ENCODE peak calls at places on chromosomes 2 and 18, in eight cellular contexts. One of them, this sample, is unnamed.

GRCh38 chr18:48073231-48073930 is 142.9 kb upstream of the SMAD2 start:
- DNase-seq in sigmoid colon: no peak
- DNase-seq in Panc1: no peak
- DNase-seq in spleen: peak
- DNase-seq in H1: no peak
- DNase-seq in SK-N-MC: no peak
- DNase-seq in GM23338: no peak
- DNase-seq in prostate gland: peak
- DNase-seq in this sample: no peak

GRCh38 chr2:171522057-171522803 is at the start of gene CYBRD1:
- DNase-seq in spleen: peak
- DNase-seq in SK-N-MC: no peak
- DNase-seq in sigmoid colon: peak
- DNase-seq in H1: peak
- DNase-seq in GM23338: peak
- DNase-seq in prostate gland: peak
- DNase-seq in Panc1: no peak
- DNase-seq in this sample: peak

GRCh38 chr2:231900486-231900942 is 25.7 kb downstream of the NPPC start:
- DNase-seq in sigmoid colon: peak
- DNase-seq in spleen: peak
- DNase-seq in H1: peak
- DNase-seq in prostate gland: no peak
- DNase-seq in SK-N-MC: no peak
- DNase-seq in GM23338: peak
- DNase-seq in Panc1: peak
- DNase-seq in this sample: peak

GRCh38 chr18:354003-354402 is 86.2 kb upstream of the THOC1 start:
- DNase-seq in spleen: no peak
- DNase-seq in GM23338: no peak
- DNase-seq in prostate gland: no peak
- DNase-seq in sigmoid colon: no peak
- DNase-seq in Panc1: no peak
- DNase-seq in H1: no peak
- DNase-seq in SK-N-MC: no peak
- DNase-seq in this sample: no peak

GRCh38 chr18:32093523-32093922 is 1.8 kb downstream of the RNF138 start:
- DNase-seq in GM23338: no peak
- DNase-seq in sigmoid colon: no peak
- DNase-seq in spleen: no peak
- DNase-seq in Panc1: no peak
- DNase-seq in SK-N-MC: no peak
- DNase-seq in H1: no peak
- DNase-seq in prostate gland: peak
- DNase-seq in this sample: no peak

GRCh38 chr18:48956378-48956777 is 5.6 kb upstream of the SMAD7 start:
- DNase-seq in Panc1: no peak
- DNase-seq in GM23338: no peak
- DNase-seq in prostate gland: no peak
- DNase-seq in SK-N-MC: no peak
- DNase-seq in sigmoid colon: no peak
- DNase-seq in spleen: no peak
- DNase-seq in H1: no peak
- DNase-seq in this sample: no peak

GRCh38 chr2:127398239-127398590 is 10.4 kb upstream of the MAP3K2 start:
- DNase-seq in SK-N-MC: no peak
- DNase-seq in Panc1: no peak
- DNase-seq in sigmoid colon: peak
- DNase-seq in GM23338: no peak
- DNase-seq in prostate gland: peak
- DNase-seq in spleen: no peak
- DNase-seq in H1: no peak
- DNase-seq in this sample: peak

GRCh38 chr2:6177796-6178195 is 485.6 kb downstream of the SOX11 start:
- DNase-seq in prostate gland: no peak
- DNase-seq in Panc1: no peak
- DNase-seq in GM23338: no peak
- DNase-seq in SK-N-MC: no peak
- DNase-seq in H1: no peak
- DNase-seq in sigmoid colon: no peak
- DNase-seq in spleen: no peak
- DNase-seq in this sample: no peak

GRCh38 chr2:6773007-6773693 is 92.6 kb downstream of the CMPK2 start:
- DNase-seq in prostate gland: peak
- DNase-seq in Panc1: peak
- DNase-seq in GM23338: peak
- DNase-seq in H1: peak
- DNase-seq in spleen: peak
- DNase-seq in SK-N-MC: no peak
- DNase-seq in sigmoid colon: peak
- DNase-seq in this sample: peak

GRCh38 chr2:151716721-151717120 is 17.6 kb downstream of the NEB start:
- DNase-seq in SK-N-MC: no peak
- DNase-seq in prostate gland: no peak
- DNase-seq in spleen: no peak
- DNase-seq in H1: no peak
- DNase-seq in GM23338: peak
- DNase-seq in sigmoid colon: no peak
- DNase-seq in Panc1: no peak
- DNase-seq in this sample: no peak

GRCh38 chr2:28748176-28748575 is 3.5 kb upstream of the PPP1CB start:
- DNase-seq in SK-N-MC: no peak
- DNase-seq in spleen: no peak
- DNase-seq in sigmoid colon: no peak
- DNase-seq in GM23338: no peak
- DNase-seq in prostate gland: no peak
- DNase-seq in H1: no peak
- DNase-seq in Panc1: no peak
- DNase-seq in this sample: no peak
- H3K27ac ChIP-seq in SK-N-MC: no peak
- H3K27ac ChIP-seq in spleen: no peak
- H3K27ac ChIP-seq in sigmoid colon: no peak
- H3K27ac ChIP-seq in GM23338: no peak
- H3K27ac ChIP-seq in prostate gland: peak
- H3K27ac ChIP-seq in H1: no peak
- H3K27ac ChIP-seq in Panc1: peak
- H3K27ac ChIP-seq in this sample: peak

GRCh38 chr2:68420254-68420910 is 46.7 kb downstream of the FBXO48 start:
- DNase-seq in spleen: no peak
- DNase-seq in sigmoid colon: no peak
- DNase-seq in SK-N-MC: peak
- DNase-seq in Panc1: no peak
- DNase-seq in H1: no peak
- DNase-seq in prostate gland: no peak
- DNase-seq in GM23338: no peak
- DNase-seq in this sample: no peak
- TF ChIP-seq POLR2AphosphoS5 in spleen: no peak
- TF ChIP-seq POLR2AphosphoS5 in sigmoid colon: no peak
- TF ChIP-seq POLR2AphosphoS5 in SK-N-MC: no peak
- TF ChIP-seq POLR2AphosphoS5 in Panc1: no peak
- TF ChIP-seq POLR2AphosphoS5 in H1: no peak
- TF ChIP-seq POLR2AphosphoS5 in prostate gland: no peak
- TF ChIP-seq POLR2AphosphoS5 in GM23338: no peak
- TF ChIP-seq POLR2AphosphoS5 in this sample: no peak

GRCh38 chr2:241555711-241556110 is 2.8 kb upstream of the BOK start:
- DNase-seq in SK-N-MC: no peak
- DNase-seq in prostate gland: no peak
- DNase-seq in H1: no peak
- DNase-seq in sigmoid colon: no peak
- DNase-seq in GM23338: no peak
- DNase-seq in spleen: no peak
- DNase-seq in Panc1: no peak
- DNase-seq in this sample: no peak
- H3K27ac ChIP-seq in SK-N-MC: peak
- H3K27ac ChIP-seq in prostate gland: no peak
- H3K27ac ChIP-seq in H1: no peak
- H3K27ac ChIP-seq in sigmoid colon: no peak
- H3K27ac ChIP-seq in GM23338: no peak
- H3K27ac ChIP-seq in spleen: no peak
- H3K27ac ChIP-seq in Panc1: no peak
- H3K27ac ChIP-seq in this sample: no peak

GRCh38 chr2:198008230-198008629 is 203.8 kb downstream of the PLCL1 start:
- DNase-seq in SK-N-MC: no peak
- DNase-seq in Panc1: no peak
- DNase-seq in GM23338: no peak
- DNase-seq in H1: no peak
- DNase-seq in prostate gland: no peak
- DNase-seq in sigmoid colon: no peak
- DNase-seq in spleen: no peak
- DNase-seq in this sample: no peak

GRCh38 chr2:198004173-198004572 is 199.8 kb downstream of the PLCL1 start:
- DNase-seq in SK-N-MC: no peak
- DNase-seq in spleen: no peak
- DNase-seq in Panc1: no peak
- DNase-seq in prostate gland: no peak
- DNase-seq in H1: no peak
- DNase-seq in sigmoid colon: no peak
- DNase-seq in GM23338: no peak
- DNase-seq in this sample: no peak

GRCh38 chr2:198000417-198000816 is 196.0 kb downstream of the PLCL1 start:
- DNase-seq in H1: no peak
- DNase-seq in SK-N-MC: no peak
- DNase-seq in GM23338: no peak
- DNase-seq in prostate gland: no peak
- DNase-seq in sigmoid colon: no peak
- DNase-seq in Panc1: no peak
- DNase-seq in spleen: no peak
- DNase-seq in this sample: no peak

GRCh38 chr2:198006733-198007132 is 202.3 kb downstream of the PLCL1 start:
- DNase-seq in GM23338: no peak
- DNase-seq in prostate gland: no peak
- DNase-seq in spleen: no peak
- DNase-seq in Panc1: no peak
- DNase-seq in sigmoid colon: no peak
- DNase-seq in SK-N-MC: no peak
- DNase-seq in H1: no peak
- DNase-seq in this sample: no peak

GRCh38 chr2:198004921-198005829 is 200.8 kb downstream of the PLCL1 start:
- DNase-seq in Panc1: no peak
- DNase-seq in SK-N-MC: no peak
- DNase-seq in spleen: no peak
- DNase-seq in GM23338: no peak
- DNase-seq in H1: no peak
- DNase-seq in sigmoid colon: no peak
- DNase-seq in prostate gland: no peak
- DNase-seq in this sample: no peak
- TF ChIP-seq POLR2AphosphoS5 in Panc1: no peak
- TF ChIP-seq POLR2AphosphoS5 in SK-N-MC: no peak
- TF ChIP-seq POLR2AphosphoS5 in spleen: no peak
- TF ChIP-seq POLR2AphosphoS5 in GM23338: no peak
- TF ChIP-seq POLR2AphosphoS5 in H1: no peak
- TF ChIP-seq POLR2AphosphoS5 in sigmoid colon: no peak
- TF ChIP-seq POLR2AphosphoS5 in prostate gland: no peak
- TF ChIP-seq POLR2AphosphoS5 in this sample: no peak

GRCh38 chr2:25592766-25593292 is 80.5 kb downstream of the DTNB start:
- DNase-seq in prostate gland: no peak
- DNase-seq in H1: no peak
- DNase-seq in spleen: no peak
- DNase-seq in Panc1: no peak
- DNase-seq in sigmoid colon: no peak
- DNase-seq in GM23338: no peak
- DNase-seq in SK-N-MC: no peak
- DNase-seq in this sample: no peak
- H3K27ac ChIP-seq in prostate gland: no peak
- H3K27ac ChIP-seq in H1: no peak
- H3K27ac ChIP-seq in spleen: peak
- H3K27ac ChIP-seq in Panc1: no peak
- H3K27ac ChIP-seq in sigmoid colon: no peak
- H3K27ac ChIP-seq in GM23338: no peak
- H3K27ac ChIP-seq in SK-N-MC: no peak
- H3K27ac ChIP-seq in this sample: no peak

DNA sequence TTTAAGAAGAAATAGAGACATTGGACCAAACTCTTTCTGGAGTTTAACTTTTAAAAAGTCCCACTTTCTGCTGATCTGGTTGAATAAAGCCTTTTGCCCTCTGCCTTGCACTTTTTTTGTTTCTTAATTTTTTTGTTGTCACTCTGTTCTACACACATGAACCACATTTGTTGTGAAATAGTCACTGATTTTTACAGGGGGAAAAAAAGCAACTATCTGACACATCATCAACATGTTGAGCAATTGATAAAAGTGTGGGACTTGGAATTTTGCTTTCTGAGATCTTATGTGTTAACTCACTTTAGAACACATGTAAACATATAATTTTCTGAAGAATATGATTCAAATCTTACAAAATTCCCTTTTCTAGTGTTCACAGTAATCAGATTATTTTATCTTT is 414.8 kb upstream of the FIGN start:
- DNase-seq in sigmoid colon: no peak
- DNase-seq in H1: no peak
- DNase-seq in spleen: no peak
- DNase-seq in prostate gland: no peak
- DNase-seq in Panc1: no peak
- DNase-seq in SK-N-MC: no peak
- DNase-seq in GM23338: no peak
- DNase-seq in this sample: no peak
- TF ChIP-seq POLR2AphosphoS5 in sigmoid colon: no peak
- TF ChIP-seq POLR2AphosphoS5 in H1: no peak
- TF ChIP-seq POLR2AphosphoS5 in spleen: no peak
- TF ChIP-seq POLR2AphosphoS5 in prostate gland: no peak
- TF ChIP-seq POLR2AphosphoS5 in Panc1: no peak
- TF ChIP-seq POLR2AphosphoS5 in SK-N-MC: no peak
- TF ChIP-seq POLR2AphosphoS5 in GM23338: no peak
- TF ChIP-seq POLR2AphosphoS5 in this sample: no peak

GRCh38 chr18:6412933-6413472 is 1.7 kb downstream of the L3MBTL4 start:
- DNase-seq in H1: no peak
- DNase-seq in Panc1: no peak
- DNase-seq in prostate gland: no peak
- DNase-seq in GM23338: no peak
- DNase-seq in SK-N-MC: no peak
- DNase-seq in sigmoid colon: no peak
- DNase-seq in spleen: no peak
- DNase-seq in this sample: no peak

GRCh38 chr18:6411367-6411766 is 3.3 kb downstream of the L3MBTL4 start:
- DNase-seq in GM23338: no peak
- DNase-seq in sigmoid colon: no peak
- DNase-seq in SK-N-MC: no peak
- DNase-seq in prostate gland: no peak
- DNase-seq in H1: no peak
- DNase-seq in Panc1: no peak
- DNase-seq in spleen: no peak
- DNase-seq in this sample: no peak

GRCh38 chr18:6414723-6415362 is at the start of gene L3MBTL4:
- DNase-seq in sigmoid colon: peak
- DNase-seq in GM23338: peak
- DNase-seq in prostate gland: peak
- DNase-seq in spleen: peak
- DNase-seq in Panc1: no peak
- DNase-seq in SK-N-MC: no peak
- DNase-seq in H1: peak
- DNase-seq in this sample: peak

GRCh38 chr18:6413554-6414117 is 1.1 kb downstream of the L3MBTL4 start:
- DNase-seq in SK-N-MC: no peak
- DNase-seq in H1: no peak
- DNase-seq in prostate gland: no peak
- DNase-seq in sigmoid colon: no peak
- DNase-seq in GM23338: no peak
- DNase-seq in Panc1: no peak
- DNase-seq in spleen: no peak
- DNase-seq in this sample: peak

GRCh38 chr18:6414118-6414722 is 491 bp downstream of the L3MBTL4 start:
- DNase-seq in sigmoid colon: peak
- DNase-seq in Panc1: no peak
- DNase-seq in spleen: peak
- DNase-seq in SK-N-MC: no peak
- DNase-seq in GM23338: peak
- DNase-seq in H1: peak
- DNase-seq in prostate gland: peak
- DNase-seq in this sample: peak
- H3K27ac ChIP-seq in sigmoid colon: peak
- H3K27ac ChIP-seq in Panc1: no peak
- H3K27ac ChIP-seq in spleen: peak
- H3K27ac ChIP-seq in SK-N-MC: no peak
- H3K27ac ChIP-seq in GM23338: no peak
- H3K27ac ChIP-seq in H1: no peak
- H3K27ac ChIP-seq in prostate gland: peak
- H3K27ac ChIP-seq in this sample: peak

This sample was measured in stomach.